ENCODE peak calls at places on chromosome 2, in four cellular contexts. B is Karpas-422, Y is A549, E is neural progenitor cell. R is an unnamed sample.
A peak's percentile ranks its signal among the peaks of the same experiment; 100 is the strongest.

GRCh38 chr2:19649785-19650380 is 251.9 kb downstream of the TTC32 start:
- DNase-seq in B (no peak), Y (peak; percentile 73), E (no peak), R (no peak)

GRCh38 chr2:27306657-27307544 is 1.3 kb downstream of the UCN start:
- DNase-seq in B (no peak), Y (no peak), E (peak; percentile 42), R (no peak)

GRCh38 chr2:201440182-201440581 is 11.1 kb downstream of the TRAK2 start:
- DNase-seq in B (no peak), Y (no peak), E (no peak), R (peak; percentile 79)

GRCh38 chr2:71166812-71167211 is 36.4 kb downstream of the MPHOSPH10 start:
- DNase-seq in B (no peak), Y (no peak), E (no peak), R (no peak)

GRCh38 chr2:222423632-222424280 is 587 bp upstream of the SGPP2 start:
- DNase-seq in B (no peak), Y (no peak), E (no peak), R (no peak)

GRCh38 chr2:65634304-65634703 is 201.9 kb upstream of the SPRED2 start:
- DNase-seq in B (no peak), Y (no peak), E (no peak), R (no peak)

GRCh38 chr2:207765960-207766582 is 3.6 kb downstream of the FZD5 start:
- DNase-seq in B (peak; percentile 44), Y (no peak), E (peak; percentile 64), R (peak; percentile 53)

GRCh38 chr2:229363126-229363814 is 92.2 kb upstream of the PID1 start:
- DNase-seq in B (no peak), Y (no peak), E (no peak), R (no peak)

GRCh38 chr2:101109451-101110140 is 41.6 kb downstream of the TBC1D8 start:
- DNase-seq in B (no peak), Y (no peak), E (no peak), R (no peak)

GRCh38 chr2:46268986-46269385 is 28.2 kb upstream of the EPAS1 start:
- DNase-seq in B (no peak), Y (no peak), E (no peak), R (no peak)

GRCh38 chr2:236552586-236552985 is 17.0 kb upstream of the ACKR3 start:
- DNase-seq in B (no peak), Y (no peak), E (no peak), R (no peak)

GRCh38 chr2:1678609-1679008 is 65.7 kb downstream of the PXDN start:
- DNase-seq in B (no peak), Y (no peak), E (no peak), R (no peak)

GRCh38 chr2:170362895-170363582 is 185.1 kb downstream of the MYO3B start:
- DNase-seq in B (no peak), Y (no peak), E (no peak), R (peak; percentile 64)

GRCh38 chr2:159906315-159906714 is 108.3 kb upstream of the CD302 start:
- DNase-seq in B (no peak), Y (no peak), E (no peak), R (no peak)

GRCh38 chr2:111111101-111111755 is 9.5 kb upstream of the BCL2L11 start:
- DNase-seq in B (no peak), Y (no peak), E (no peak), R (no peak)

GRCh38 chr2:208033701-208034502 is 8.6 kb upstream of the PLEKHM3 start:
- DNase-seq in B (peak; percentile 80), Y (peak; percentile 65), E (peak; percentile 47), R (peak; percentile 51)

GRCh38 chr2:3223080-3223923 is 154.3 kb downstream of the EIPR1 start:
- DNase-seq in B (no peak), Y (no peak), E (no peak), R (no peak)

GRCh38 chr2:170305711-170306110 is 127.8 kb downstream of the MYO3B start:
- DNase-seq in B (no peak), Y (no peak), E (no peak), R (no peak)

GRCh38 chr2:169828141-169828811 is 1.0 kb downstream of the UBR3 start:
- DNase-seq in B (peak; percentile 80), Y (peak; percentile 32), E (peak; percentile 60), R (peak; percentile 88)

GRCh38 chr2:240922234-240922981 is 16.3 kb downstream of the CROCC2 start:
- DNase-seq in B (no peak), Y (no peak), E (no peak), R (no peak)

GRCh38 chr2:7023542-7023941 is 106.3 kb downstream of the RNF144A start:
- DNase-seq in B (no peak), Y (peak; percentile 13), E (no peak), R (no peak)

GRCh38 chr2:218008060-218009040 is 5.6 kb upstream of the TNS1 start:
- DNase-seq in B (no peak), Y (no peak), E (no peak), R (no peak)

GRCh38 chr2:37098416-37099118 is 14.2 kb downstream of the GPATCH11 start:
- DNase-seq in B (no peak), Y (no peak), E (no peak), R (no peak)
- H3K4me2 ChIP-seq in B (no peak overlapping the region), Y (no peak overlapping the region), E (no peak overlapping the region), R (no peak overlapping the region)

GRCh38 chr2:188102881-188103280 is 188.8 kb upstream of the GULP1 start:
- DNase-seq in B (no peak), Y (no peak), E (no peak), R (no peak)
- H3K4me2 ChIP-seq in B (no peak overlapping the region), Y (no peak overlapping the region), E (no peak overlapping the region), R (no peak overlapping the region)

DNA sequence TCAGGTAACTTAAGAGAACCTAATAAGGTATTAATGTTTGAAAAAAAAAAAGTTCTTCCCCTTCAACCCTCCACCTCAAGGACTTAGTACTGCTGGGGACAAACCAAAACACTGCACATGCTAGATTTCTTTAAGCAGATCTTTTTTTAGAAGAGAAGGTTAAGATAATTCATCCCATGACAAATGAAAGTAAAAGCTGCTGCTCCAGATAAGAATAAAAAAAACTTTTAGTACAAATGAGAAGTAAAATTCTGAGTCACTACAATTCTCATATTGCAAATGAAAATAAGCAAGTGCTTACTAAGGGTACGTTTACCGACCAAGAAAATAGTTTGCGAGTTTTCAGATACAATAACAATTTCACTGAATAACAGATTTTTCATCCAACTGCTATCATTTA is 8.9 kb downstream of the STAM2 start:
- DNase-seq in B (no peak), Y (no peak), E (no peak), R (peak; percentile 37)
- H3K4me2 ChIP-seq in B (no peak overlapping the region), Y (peak overlapping the region; percentile 17), E (no peak overlapping the region), R (no peak overlapping the region)

DNA sequence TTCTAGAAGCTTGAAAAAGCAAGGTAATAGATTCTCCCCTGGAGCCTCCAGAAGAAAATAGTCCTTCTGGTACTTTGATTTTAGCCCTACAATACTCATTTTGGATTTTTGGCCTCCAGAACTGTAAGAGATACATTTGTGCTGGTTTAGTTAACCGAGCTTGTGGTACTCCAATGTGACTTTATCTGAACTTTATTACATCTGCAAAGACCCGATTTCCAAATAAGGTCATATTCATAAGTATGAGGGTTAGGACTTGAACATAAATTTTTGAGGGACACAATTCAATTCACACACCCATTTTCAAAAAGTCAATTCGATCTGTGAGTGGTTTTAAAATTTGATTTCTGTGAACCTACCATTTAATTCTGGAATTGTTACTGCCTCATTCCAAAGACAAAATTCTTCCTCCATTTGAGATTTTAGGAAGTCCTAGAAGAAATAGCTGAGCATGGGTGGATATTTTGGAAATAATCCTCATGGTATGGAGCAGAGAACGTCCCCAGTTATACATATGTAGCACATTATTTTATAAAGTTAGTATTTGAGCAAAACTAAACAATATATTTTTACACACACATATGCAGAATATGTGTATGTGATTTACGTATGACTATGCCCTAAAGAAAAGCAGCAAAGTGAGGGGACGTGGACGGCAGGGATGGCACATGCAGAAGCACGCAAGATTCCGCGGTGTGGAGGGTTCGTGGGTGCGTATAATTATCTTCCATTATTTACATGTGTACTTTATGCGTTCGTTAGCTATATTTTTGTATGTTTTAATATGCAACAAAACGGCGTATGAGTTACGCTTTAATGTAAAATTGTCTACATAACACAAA is 905 bp upstream of the NUP35 start:
- DNase-seq in B (no peak), Y (no peak), E (no peak), R (no peak)
- H3K4me2 ChIP-seq in B (peak overlapping the region; percentile 87), Y (peak overlapping the region; percentile 75), E (peak overlapping the region; percentile 95), R (peak overlapping the region; percentile 91)

GRCh38 chr2:120809151-120809550 is 73.5 kb downstream of the GLI2 start:
- DNase-seq in B (no peak), Y (no peak), E (no peak), R (no peak)
- H3K4me2 ChIP-seq in B (no peak overlapping the region), Y (no peak overlapping the region), E (no peak overlapping the region), R (no peak overlapping the region)

GRCh38 chr2:30030361-30030760 is 109.0 kb upstream of the ALK start:
- DNase-seq in B (no peak), Y (no peak), E (no peak), R (no peak)

GRCh38 chr2:30031184-30031583 is 109.8 kb upstream of the ALK start:
- DNase-seq in B (no peak), Y (no peak), E (peak; percentile 52), R (no peak)

GRCh38 chr2:30034052-30034775 is 112.6 kb upstream of the YPEL5 start:
- DNase-seq in B (no peak), Y (no peak), E (no peak), R (no peak)

GRCh38 chr2:30026091-30027055 is 105.0 kb upstream of the ALK start:
- DNase-seq in B (peak; percentile 69), Y (peak; percentile 50), E (peak; percentile 76), R (peak; percentile 57)

DNA sequence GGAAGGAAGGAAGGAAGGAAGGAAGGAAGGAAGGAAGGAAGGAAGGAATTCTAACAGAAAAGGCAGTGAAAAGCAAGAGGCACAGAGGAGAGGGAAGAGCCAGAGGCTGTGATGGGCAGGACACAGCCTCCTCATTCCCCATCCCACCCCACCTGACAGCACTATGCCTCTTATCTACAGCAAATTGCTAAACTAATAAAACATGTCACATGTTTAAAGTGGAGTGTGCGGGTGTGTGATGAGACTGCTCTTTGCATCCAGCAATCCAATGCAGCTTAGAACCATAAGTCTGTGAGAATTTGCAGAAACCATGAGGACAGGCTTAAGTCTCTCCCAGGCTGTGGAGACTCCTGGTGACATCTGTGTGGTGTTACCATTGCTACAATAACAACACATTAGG is 108.4 kb upstream of the ALK start:
- DNase-seq in B (no peak), Y (no peak), E (no peak), R (no peak)
- H3K4me2 ChIP-seq in B (no peak overlapping the region), Y (no peak overlapping the region), E (no peak overlapping the region), R (no peak overlapping the region)

GRCh38 chr2:215866594-215866993 is 146.8 kb downstream of the MREG start:
- DNase-seq in B (no peak), Y (no peak), E (no peak), R (no peak)

GRCh38 chr2:215868886-215869285 is 144.5 kb downstream of the MREG start:
- DNase-seq in B (no peak), Y (no peak), E (no peak), R (no peak)

GRCh38 chr2:215874418-215874817 is 138.9 kb downstream of the MREG start:
- DNase-seq in B (no peak), Y (no peak), E (no peak), R (no peak)

GRCh38 chr2:215870986-215871385 is 142.4 kb downstream of the MREG start:
- DNase-seq in B (peak; percentile 74), Y (peak; percentile 37), E (peak; percentile 33), R (peak; percentile 32)

GRCh38 chr2:215870088-215870490 is 143.3 kb downstream of the MREG start:
- DNase-seq in B (no peak), Y (peak; percentile 65), E (no peak), R (peak; percentile 39)
- H3K4me2 ChIP-seq in B (no peak overlapping the region), Y (peak overlapping the region; percentile 27), E (no peak overlapping the region), R (no peak overlapping the region)